ENCODE peak calls at places on chromosomes 12 and 14, in five cellular contexts. P is Ammon's horn, D is NCI-H446 treated with DMSO at 0.1 percent for 48 hours, Z is NCI-H82, U is left colon. X is an unnamed sample.

GRCh38 chr12:15796493-15797141 is 7.4 kb upstream of the EPS8 start:
- DNase-seq in U (no peak), D (no peak), P (no peak), Z (no peak), X (no peak)

GRCh38 chr14:20400589-20400964 is 12.7 kb downstream of the TEP1 start:
- DNase-seq in P (no peak), D (no peak), Z (no peak), U (no peak), X (no peak)

GRCh38 chr14:49702725-49703124 is 9.8 kb downstream of the KLHDC1 start:
- DNase-seq in D (no peak), P (no peak), U (no peak), Z (no peak), X (no peak)

GRCh38 chr14:62914025-62914424 is 131.2 kb downstream of the KCNH5 start:
- DNase-seq in D (no peak), P (no peak), U (no peak), Z (no peak), X (no peak)

GRCh38 chr14:101008196-101008595 is 104.7 kb upstream of the RTL1 start:
- DNase-seq in U (no peak), Z (no peak), D (no peak), P (no peak), X (no peak)

GRCh38 chr12:79455314-79455713 is 235.4 kb downstream of the PAWR start:
- DNase-seq in P (no peak), U (no peak), Z (no peak), D (no peak), X (no peak)

GRCh38 chr12:91778938-91779400 is 366.7 kb downstream of the BTG1 start:
- DNase-seq in U (peak), Z (no peak), D (no peak), P (no peak), X (peak)

GRCh38 chr12:26128180-26128579 is 3.3 kb upstream of the BHLHE41 start:
- DNase-seq in D (peak), Z (no peak), U (no peak), P (no peak), X (no peak)

GRCh38 chr14:75334191-75335051 is 55.8 kb downstream of the FOS start:
- DNase-seq in D (no peak), P (peak), U (peak), Z (no peak), X (no peak)

GRCh38 chr12:117090816-117091711 is 8.2 kb downstream of the TESC start:
- DNase-seq in D (no peak), U (no peak), Z (no peak), P (no peak), X (no peak)

GRCh38 chr14:55241673-55242072 is 29.5 kb upstream of the FBXO34 start:
- DNase-seq in P (no peak), U (no peak), Z (no peak), D (no peak), X (no peak)

GRCh38 chr12:48985901-48986300 is 7.8 kb downstream of the WNT1 start:
- DNase-seq in P (no peak), D (no peak), Z (no peak), U (no peak), X (no peak)

GRCh38 chr14:95185452-95186392 is 28.4 kb upstream of the DICER1 start:
- DNase-seq in Z (peak), D (no peak), P (peak), U (peak), X (no peak)

GRCh38 chr12:54526800-54527630 is 22.4 kb upstream of the PDE1B start:
- DNase-seq in Z (peak), P (peak), D (no peak), U (peak), X (no peak)

GRCh38 chr12:3213171-3213570 is 136.0 kb downstream of the TSPAN9 start:
- DNase-seq in Z (peak), D (no peak), P (no peak), U (no peak), X (no peak)

GRCh38 chr14:94458096-94458495 is 5.5 kb upstream of the SERPINA11 start:
- DNase-seq in P (no peak), Z (no peak), D (no peak), U (no peak), X (no peak)

GRCh38 chr12:108589028-108589839 is 8.7 kb downstream of the TMEM119 start:
- DNase-seq in U (no peak), P (no peak), Z (no peak), D (no peak), X (no peak)

GRCh38 chr12:72872986-72873385 is 600.8 kb downstream of the TRHDE start:
- DNase-seq in U (no peak), Z (no peak), P (no peak), D (no peak), X (no peak)

X was measured in BJ.